ENCODE peak calls at places on chromosomes 12 and 14, in four cellular contexts. Q is IMR-90, X is keratinocyte, N is fibroblast of lung. F is an unnamed sample. For H3K4me1, the result is how much of the 10 kb centered on the place peaks cover.

GRCh38 chr12:42744539-42745156 is 155.1 kb upstream of the PRICKLE1 start:
- DNase-seq in X (peak), Q (no peak), N (peak), F (no peak)

GRCh38 chr14:23104591-23105347 is at the start of gene CIROP:
- DNase-seq in X (no peak), N (no peak), Q (peak), F (no peak)

GRCh38 chr14:32345311-32345771 is 16.2 kb downstream of the AKAP6 start:
- DNase-seq in X (peak), Q (peak), N (peak), F (peak)

GRCh38 chr14:92253381-92253894 is 69.5 kb upstream of the SLC24A4 start:
- DNase-seq in Q (no peak), X (no peak), N (no peak), F (no peak)

GRCh38 chr12:57160741-57161140 is 13.3 kb upstream of the LRP1-AS start:
- DNase-seq in X (no peak), Q (no peak), N (no peak), F (no peak)

GRCh38 chr14:96574633-96575191 is 72.5 kb downstream of the PAPOLA start:
- DNase-seq in X (no peak), Q (peak), N (peak), F (no peak)

GRCh38 chr12:2666411-2666810 is 128.4 kb upstream of the FKBP4 start:
- DNase-seq in X (no peak), Q (peak), N (no peak), F (no peak)

GRCh38 chr14:44782775-44783238 is 178.9 kb downstream of the KLHL28 start:
- DNase-seq in X (no peak), N (peak), Q (peak), F (no peak)

GRCh38 chr14:30559638-30560071 is 697 bp downstream of the G2E3 start:
- DNase-seq in Q (peak), X (no peak), N (peak), F (peak)

GRCh38 chr12:51926064-51926632 is 18.8 kb downstream of the ACVRL1 start:
- DNase-seq in X (no peak), N (no peak), Q (no peak), F (no peak)

GRCh38 chr12:24933694-24934407 is 15.1 kb downstream of the BCAT1 start:
- DNase-seq in Q (no peak), N (no peak), X (no peak), F (no peak)

GRCh38 chr12:117733292-117733805 is 235.4 kb downstream of the KSR2 start:
- DNase-seq in X (no peak), N (no peak), Q (no peak), F (no peak)

GRCh38 chr12:117076410-117077372 is 22.5 kb downstream of the TESC start:
- DNase-seq in N (no peak), Q (no peak), X (no peak), F (no peak)

GRCh38 chr14:54818201-54819133 is 84.2 kb downstream of the GCH1 start:
- DNase-seq in N (peak), Q (peak), X (no peak), F (peak)

GRCh38 chr14:59215353-59215752 is 26.9 kb downstream of the DAAM1 start:
- DNase-seq in N (peak), X (no peak), Q (peak), F (no peak)

GRCh38 chr14:80638620-80639215 is 302.8 kb downstream of the CEP128 start:
- DNase-seq in X (no peak), Q (peak), N (peak), F (no peak)

GRCh38 chr12:113116875-113117274 is 18.7 kb downstream of the RASAL1 start:
- DNase-seq in X (no peak), N (no peak), Q (no peak), F (no peak)

GRCh38 chr12:119621878-119622277 is 28.3 kb downstream of the TMEM233 start:
- DNase-seq in X (no peak), N (peak), Q (no peak), F (no peak)

GRCh38 chr12:95231190-95231589 is 13.6 kb downstream of the VEZT start:
- DNase-seq in X (no peak), N (peak), Q (peak), F (peak)

GRCh38 chr14:56694609-56695008 is 115.0 kb downstream of the TMEM260 start:
- DNase-seq in Q (no peak), X (no peak), N (no peak), F (peak)

GRCh38 chr12:114625294-114625851 is 58.6 kb downstream of the TBX3 start:
- DNase-seq in Q (peak), N (peak), X (peak), F (peak)

GRCh38 chr12:5171701-5172100 is 128.0 kb downstream of the KCNA5 start:
- DNase-seq in Q (peak), N (peak), X (no peak), F (peak)

GRCh38 chr14:64878775-64879634 is 702 bp downstream of the SPTB start:
- DNase-seq in X (no peak), Q (no peak), N (no peak), F (no peak)

GRCh38 chr12:123045678-123046077 is 65.2 kb downstream of the ARL6IP4 start:
- DNase-seq in X (no peak), N (no peak), Q (no peak), F (no peak)

GRCh38 chr12:56840922-56841321 is 77.8 kb downstream of the HSD17B6 start:
- DNase-seq in Q (peak), N (peak), X (no peak), F (no peak)

GRCh38 chr12:14638066-14638465 is 58.3 kb downstream of the GUCY2C start:
- DNase-seq in N (no peak), X (no peak), Q (no peak), F (no peak)

DNA sequence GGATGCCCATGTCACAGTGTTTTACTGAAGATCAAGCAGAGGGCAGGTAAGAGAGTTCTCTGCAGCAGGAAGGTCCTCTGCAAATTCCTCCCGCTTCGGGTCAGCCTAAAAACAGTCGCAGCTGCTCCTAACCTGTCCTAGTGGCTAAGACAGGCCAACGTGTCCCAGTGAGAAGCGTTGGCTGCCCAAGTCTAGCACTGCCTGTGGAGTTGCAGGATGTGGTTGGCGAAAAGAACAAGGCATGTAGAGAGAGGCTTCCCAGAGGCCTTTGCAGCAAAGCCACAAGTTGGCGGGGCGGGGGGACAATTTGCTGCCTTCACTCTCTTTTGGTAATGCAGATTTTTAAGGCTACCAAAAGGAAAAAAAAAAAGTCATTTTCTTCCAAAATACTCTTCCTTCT is 340.1 kb downstream of the BCL11B start:
- DNase-seq in N (no peak), X (no peak), Q (no peak), F (peak)
- H3K27ac ChIP-seq in N (no peak), X (no peak), Q (no peak), F (no peak)

GRCh38 chr12:96237465-96238077 is 43.4 kb downstream of the ELK3 start:
- DNase-seq in X (no peak), Q (peak), N (peak), F (no peak)

GRCh38 chr12:96237035-96237434 is 42.9 kb downstream of the ELK3 start:
- DNase-seq in X (no peak), Q (no peak), N (peak), F (no peak)

GRCh38 chr12:96239711-96240234 is 45.6 kb downstream of the ELK3 start:
- DNase-seq in X (no peak), N (no peak), Q (no peak), F (no peak)

GRCh38 chr12:96240251-96240650 is 46.1 kb downstream of the ELK3 start:
- DNase-seq in Q (no peak), X (no peak), N (no peak), F (no peak)

DNA sequence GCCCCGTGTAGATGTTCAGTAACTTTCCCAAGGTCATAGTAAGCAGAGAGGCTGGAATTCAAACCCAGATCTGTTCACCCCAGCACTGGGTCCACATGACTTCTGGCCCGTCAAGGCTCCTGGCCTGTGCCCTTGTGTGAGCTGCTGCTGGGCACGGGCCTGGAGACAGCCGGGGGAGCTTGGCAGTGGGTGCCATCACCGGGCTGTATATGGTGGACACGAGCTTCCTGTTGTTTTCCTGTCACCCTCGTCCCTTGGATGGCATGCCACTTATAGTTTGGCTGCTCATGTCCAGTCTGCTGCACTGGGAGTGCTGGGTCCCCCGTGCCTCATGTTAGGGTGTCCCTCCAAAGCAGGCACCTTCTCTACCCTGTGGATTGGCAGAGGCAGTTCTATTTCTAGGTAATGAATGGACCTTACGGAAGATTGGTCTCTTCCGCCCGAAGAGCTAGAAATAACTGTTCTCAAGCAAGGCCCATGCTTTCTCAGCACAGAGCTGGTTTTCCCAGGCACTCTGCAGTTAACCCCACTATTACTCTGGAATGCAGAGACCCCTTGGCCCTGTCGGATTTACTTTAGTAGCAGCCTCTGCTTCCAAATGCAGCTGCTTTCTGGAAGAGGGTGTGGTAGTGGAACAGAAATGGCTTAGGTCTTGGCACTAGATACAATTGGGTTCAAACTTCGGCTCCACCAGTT is 44.3 kb downstream of the ELK3 start:
- DNase-seq in X (no peak), N (no peak), Q (no peak), F (no peak)
- H3K4me1 ChIP-seq in X (under half), N (half or more), Q (under half), F (under half)

DNA sequence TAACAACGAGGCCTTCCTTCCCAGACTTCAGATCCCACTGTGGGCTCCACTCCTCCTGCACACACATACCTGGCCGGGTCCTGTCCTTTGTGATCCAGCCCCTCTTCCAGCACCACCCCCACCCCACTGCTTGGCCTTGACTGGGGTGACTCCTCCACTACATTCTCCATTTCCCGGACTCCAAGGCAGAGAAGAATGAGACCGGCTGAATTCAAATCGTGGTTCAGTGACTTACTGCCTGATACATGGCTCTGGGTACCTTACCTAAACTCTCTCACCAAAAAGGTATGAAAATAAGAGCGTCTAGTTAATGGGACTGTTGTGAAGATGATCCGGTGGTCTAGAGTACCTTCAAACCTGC is 1.7 kb upstream of the ZBTB42 start:
- DNase-seq in N (no peak), Q (no peak), X (no peak), F (no peak)
- H3K4me3 ChIP-seq in N (no peak), Q (no peak), X (no peak), F (no peak)

GRCh38 chr12:103840399-103840880 is 594 bp downstream of the NT5DC3 start:
- DNase-seq in Q (peak), X (no peak), N (peak), F (no peak)
- H3K27ac ChIP-seq in Q (peak), X (peak), N (peak), F (no peak)

GRCh38 chr12:109996483-109996853 is 300 bp upstream of the GIT2 start:
- DNase-seq in Q (no peak), N (no peak), X (no peak), F (no peak)
- H3K4me1 ChIP-seq in Q (under half), N (under half), X (under half), F (under half)

GRCh38 chr12:82760423-82760822 is 73.7 kb downstream of the TMTC2 start:
- DNase-seq in Q (no peak), N (no peak), X (no peak), F (no peak)

DNA sequence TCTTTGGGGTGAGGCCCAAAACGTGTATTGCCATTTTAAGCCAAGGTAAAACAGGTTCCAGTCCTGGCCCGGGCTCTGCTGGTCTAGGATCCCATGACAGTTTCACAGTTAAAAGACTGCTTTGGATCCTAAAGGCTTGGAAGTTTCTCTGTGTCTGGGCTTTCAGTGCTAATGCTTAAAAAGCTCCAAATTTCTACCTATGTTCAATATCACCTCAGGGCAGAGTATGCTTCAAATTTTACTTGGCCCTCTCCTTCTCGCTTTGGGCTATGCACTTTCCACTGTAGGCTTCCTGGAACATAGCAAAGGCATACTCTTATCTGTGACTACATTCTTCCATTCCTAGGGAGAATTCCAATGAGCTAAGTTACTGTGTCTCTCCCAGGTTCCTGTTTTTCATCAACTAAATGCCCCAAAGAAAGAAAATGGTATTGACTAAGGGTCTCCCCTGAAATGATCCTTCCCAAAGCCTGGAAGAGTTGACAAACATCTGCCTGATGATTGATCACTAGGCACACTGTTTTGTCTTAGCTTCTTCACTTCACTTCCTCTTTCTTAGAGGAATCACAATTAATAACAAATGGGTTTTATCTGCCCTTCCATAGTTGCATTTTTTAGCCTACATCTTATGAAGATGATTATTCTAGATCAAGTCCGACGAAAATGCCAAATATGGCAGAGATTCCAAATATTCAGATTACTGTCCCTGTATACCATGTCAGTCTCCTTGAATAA is 79.4 kb downstream of the TMTC2 start:
- DNase-seq in Q (no peak), X (no peak), N (peak), F (no peak)
- H3K4me3 ChIP-seq in Q (no peak), X (no peak), N (no peak), F (no peak)

F was measured in small intestine.